ENCODE peak calls at places on chromosomes 7 and 10, in six cellular contexts. F is neuronal stem cell, I is IMR-90, M is H9, K is mesendoderm, P is H1. H is an unnamed sample.

GRCh38 chr10:61081331-61081730 is 137.3 kb upstream of the RHOBTB1 start:
- DNase-seq in F (no peak), I (no peak), M (no peak), K (no peak), P (no peak), H (no peak)

GRCh38 chr7:150381785-150382122 is 2.6 kb downstream of the ZNF775 start:
- DNase-seq in F (no peak), I (no peak), M (no peak), K (no peak), P (no peak), H (no peak)

GRCh38 chr7:142859829-142860228 is 5.0 kb downstream of the EPHB6 start:
- DNase-seq in F (no peak), I (peak), M (no peak), K (no peak), P (no peak), H (peak)

GRCh38 chr10:43237128-43237527 is 29.7 kb downstream of the RASGEF1A start:
- DNase-seq in F (no peak), I (no peak), M (no peak), K (no peak), P (no peak), H (no peak)

GRCh38 chr7:2278026-2278425 is 36.0 kb downstream of the NUDT1 start:
- DNase-seq in F (no peak), I (no peak), M (no peak), K (no peak), P (no peak), H (no peak)

GRCh38 chr7:87152897-87153641 is 816 bp downstream of the DMTF1 start:
- DNase-seq in F (no peak), I (peak), M (no peak), K (peak), P (no peak), H (peak)

GRCh38 chr7:91551377-91552175 is 287.3 kb downstream of the FZD1 start:
- DNase-seq in F (no peak), I (peak), M (no peak), K (no peak), P (no peak), H (no peak)

GRCh38 chr7:4702961-4703512 is 20.9 kb downstream of the FOXK1 start:
- DNase-seq in F (no peak), I (no peak), M (peak), K (peak), P (no peak), H (peak)

GRCh38 chr7:18489624-18490023 is 5.9 kb upstream of the HDAC9 start:
- DNase-seq in F (no peak), I (no peak), M (no peak), K (no peak), P (no peak), H (no peak)

GRCh38 chr7:116955801-116956514 is 2.7 kb downstream of the ST7 start:
- DNase-seq in F (no peak), I (no peak), M (no peak), K (no peak), P (no peak), H (no peak)

GRCh38 chr10:11882646-11883375 is 59.7 kb downstream of the PROSER2 start:
- DNase-seq in F (no peak), I (no peak), M (no peak), K (no peak), P (no peak), H (no peak)

GRCh38 chr10:30059209-30060107 is at the start of gene JCAD:
- DNase-seq in F (peak), I (no peak), M (peak), K (peak), P (no peak), H (peak)

GRCh38 chr7:157151626-157152339 is 13.1 kb downstream of the UBE3C start:
- DNase-seq in F (no peak), I (no peak), M (no peak), K (peak), P (no peak), H (no peak)
- H3K4ac ChIP-seq in F (no peak), I (no peak), M (no peak), K (no peak), P (no peak), H (no peak)

DNA sequence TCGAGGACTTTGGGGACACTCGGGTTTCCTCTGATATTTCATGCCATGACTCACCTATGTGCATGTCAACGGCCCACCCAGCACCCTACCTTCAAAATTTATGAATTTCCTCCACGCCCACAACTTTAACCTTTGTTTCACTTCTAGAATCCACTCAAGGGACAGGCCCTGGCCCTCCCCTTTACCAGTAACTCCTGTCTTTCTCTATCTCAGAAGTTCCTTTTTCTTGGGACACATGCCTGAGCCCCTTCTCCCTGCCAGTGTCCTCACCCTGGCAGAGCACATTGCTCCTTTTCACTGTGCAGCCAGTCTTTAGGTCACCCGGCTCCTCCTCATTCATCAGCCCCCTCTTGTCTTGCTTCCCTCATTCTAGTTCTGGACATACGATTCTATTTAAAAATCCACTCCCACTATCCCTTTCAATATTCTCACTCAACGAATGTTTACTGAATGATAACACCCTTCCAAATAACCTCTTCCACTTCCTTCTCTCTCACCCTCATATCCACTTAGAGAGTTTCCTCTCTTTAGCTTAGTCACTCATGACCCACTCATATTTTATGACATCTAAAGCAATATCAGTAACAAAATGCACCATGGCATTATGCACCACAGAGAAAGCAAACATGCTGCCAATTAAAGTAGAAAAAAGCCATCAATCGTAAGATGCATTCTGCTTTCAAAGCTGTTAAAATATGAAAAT is 282.7 kb upstream of the KLF6 start:
- DNase-seq in F (no peak), I (no peak), M (no peak), K (no peak), P (no peak), H (peak)
- H3K27ac ChIP-seq in F (no peak), I (no peak), M (no peak), K (no peak), P (no peak), H (no peak)

DNA sequence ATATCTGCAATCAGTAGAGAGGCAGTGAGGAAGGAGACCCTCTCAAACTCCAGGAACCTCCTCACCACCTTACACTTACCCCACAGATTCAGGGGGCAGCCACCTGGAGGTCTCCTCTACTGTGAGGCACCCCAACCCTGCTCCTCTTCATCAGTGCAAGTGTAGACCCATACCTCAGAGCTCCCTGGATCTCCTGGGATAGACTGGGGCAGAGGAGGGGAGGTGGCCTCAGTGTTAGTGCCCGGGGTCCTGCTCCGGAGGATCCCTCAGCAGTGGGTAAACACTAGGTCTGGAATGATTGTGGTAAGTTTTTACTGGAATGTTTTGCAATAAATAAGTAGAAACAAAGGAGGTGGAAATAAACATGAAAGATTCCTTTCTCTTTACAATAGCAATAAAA is 31.1 kb downstream of the ANTXRL start:
- DNase-seq in F (no peak), I (no peak), M (no peak), K (no peak), P (no peak), H (no peak)
- H3K18ac ChIP-seq in F (no peak), I (peak), M (no peak), K (no peak), P (no peak), H (no peak)

DNA sequence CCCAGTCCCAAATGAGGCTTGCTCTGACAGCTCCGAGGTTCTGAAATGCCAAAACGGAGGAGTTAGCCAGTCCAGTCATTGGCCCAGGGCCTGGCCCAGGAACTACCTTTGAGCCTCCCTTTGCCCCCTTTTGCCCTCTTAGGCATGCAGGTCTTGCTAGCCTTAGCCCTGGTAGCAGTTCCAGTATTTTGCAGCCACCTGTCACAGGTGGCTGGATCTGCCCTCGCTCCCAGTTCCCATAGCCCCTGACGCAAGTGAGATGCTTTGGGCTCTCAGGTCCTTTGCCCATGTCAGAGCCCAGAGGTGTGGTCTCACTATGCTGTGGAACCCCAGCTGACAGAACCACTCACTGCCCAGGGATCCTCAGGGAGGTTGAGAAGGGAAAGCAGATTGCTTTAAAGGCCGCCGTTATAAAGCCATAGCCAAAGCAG is 42.0 kb downstream of the GPRIN2 start:
- DNase-seq in F (no peak), I (no peak), M (peak), K (no peak), P (no peak), H (no peak)
- H3K4ac ChIP-seq in F (peak), I (no peak), M (no peak), K (no peak), P (no peak), H (no peak)